ENCODE peak calls at places on chromosomes 16 and 17, in four cellular contexts. N is MM.1S, T is C1 segment of cervical spinal cord, F is midbrain. L is an unnamed sample.

GRCh38 chr16:17294856-17295255 is 175.9 kb downstream of the XYLT1 start:
- DNase-seq in N (no peak), T (no peak), F (no peak), L (no peak)

GRCh38 chr17:67569873-67570272 is 147.9 kb upstream of the NOL11 start:
- DNase-seq in N (no peak), T (no peak), F (no peak), L (no peak)

GRCh38 chr17:78343433-78344201 is 16.3 kb downstream of the SOCS3 start:
- DNase-seq in F (no peak), N (peak), T (no peak), L (no peak)

GRCh38 chr16:53413864-53414263 is 20.4 kb upstream of the RBL2 start:
- DNase-seq in F (no peak), T (no peak), N (no peak), L (no peak)

GRCh38 chr17:81249233-81250040 is 10.3 kb downstream of the NDUFAF8 start:
- DNase-seq in N (no peak), F (no peak), T (no peak), L (no peak)

GRCh38 chr17:34275881-34276280 is 5.9 kb downstream of the CCL7 start:
- DNase-seq in N (no peak), F (no peak), T (no peak), L (no peak)

GRCh38 chr16:50102046-50102756 is 36.4 kb downstream of the HEATR3 start:
- DNase-seq in F (no peak), N (no peak), T (no peak), L (no peak)

GRCh38 chr16:12695454-12695853 is 108.2 kb downstream of the CPPED1 start:
- DNase-seq in F (no peak), T (no peak), N (no peak), L (no peak)

GRCh38 chr17:37045271-37045946 is 96.7 kb downstream of the AATF start:
- DNase-seq in T (no peak), F (no peak), N (no peak), L (peak)

L was measured in hypothalamus.